ENCODE peak calls at places on chromosome 11, in six cellular contexts. One of them, this sample, is unnamed.

GRCh38 chr11:56819916-56820315 is 71.4 kb upstream of the OR9G4 start:
- DNase-seq in thoracic aorta: no peak
- DNase-seq in ELF-1: no peak
- DNase-seq in suprapubic skin: no peak
- DNase-seq in HTR-8/SVneo: no peak
- DNase-seq in OCI-LY7: no peak
- DNase-seq in this sample: no peak

GRCh38 chr11:69123593-69124545 is 31.9 kb upstream of the SMIM38 start:
- DNase-seq in thoracic aorta: no peak
- DNase-seq in ELF-1: peak
- DNase-seq in suprapubic skin: no peak
- DNase-seq in HTR-8/SVneo: no peak
- DNase-seq in OCI-LY7: no peak
- DNase-seq in this sample: no peak

GRCh38 chr11:11320820-11321219 is 32.2 kb downstream of the CSNK2A3 start:
- DNase-seq in thoracic aorta: no peak
- DNase-seq in ELF-1: no peak
- DNase-seq in suprapubic skin: no peak
- DNase-seq in HTR-8/SVneo: no peak
- DNase-seq in OCI-LY7: no peak
- DNase-seq in this sample: no peak

GRCh38 chr11:108751444-108751843 is 86.6 kb downstream of the DDX10 start:
- DNase-seq in thoracic aorta: no peak
- DNase-seq in ELF-1: no peak
- DNase-seq in suprapubic skin: no peak
- DNase-seq in HTR-8/SVneo: no peak
- DNase-seq in OCI-LY7: no peak
- DNase-seq in this sample: no peak

GRCh38 chr11:35145249-35145648 is 6.3 kb downstream of the CD44 start:
- DNase-seq in thoracic aorta: no peak
- DNase-seq in ELF-1: no peak
- DNase-seq in suprapubic skin: no peak
- DNase-seq in HTR-8/SVneo: no peak
- DNase-seq in OCI-LY7: no peak
- DNase-seq in this sample: peak

GRCh38 chr11:71266114-71266833 is 13.9 kb upstream of the SHANK2 start:
- DNase-seq in thoracic aorta: no peak
- DNase-seq in ELF-1: peak
- DNase-seq in suprapubic skin: peak
- DNase-seq in HTR-8/SVneo: no peak
- DNase-seq in OCI-LY7: no peak
- DNase-seq in this sample: no peak

GRCh38 chr11:132898676-132899075 is 633.6 kb downstream of the OPCML start:
- DNase-seq in thoracic aorta: no peak
- DNase-seq in ELF-1: no peak
- DNase-seq in suprapubic skin: no peak
- DNase-seq in HTR-8/SVneo: no peak
- DNase-seq in OCI-LY7: no peak
- DNase-seq in this sample: no peak

GRCh38 chr11:69443968-69444364 is 37.5 kb upstream of the LINC01488 start:
- DNase-seq in thoracic aorta: no peak
- DNase-seq in ELF-1: no peak
- DNase-seq in suprapubic skin: no peak
- DNase-seq in HTR-8/SVneo: no peak
- DNase-seq in OCI-LY7: no peak
- DNase-seq in this sample: no peak

GRCh38 chr11:71482216-71482615 is 29.2 kb downstream of the NADSYN1 start:
- DNase-seq in thoracic aorta: no peak
- DNase-seq in ELF-1: no peak
- DNase-seq in suprapubic skin: no peak
- DNase-seq in HTR-8/SVneo: no peak
- DNase-seq in OCI-LY7: no peak
- DNase-seq in this sample: no peak

GRCh38 chr11:16820324-16821092 is 82.1 kb downstream of the C11orf58 start:
- DNase-seq in thoracic aorta: peak
- DNase-seq in ELF-1: peak
- DNase-seq in suprapubic skin: peak
- DNase-seq in HTR-8/SVneo: peak
- DNase-seq in OCI-LY7: peak
- DNase-seq in this sample: peak

GRCh38 chr11:12680246-12680939 is 6.2 kb downstream of the TEAD1 start:
- DNase-seq in thoracic aorta: peak
- DNase-seq in ELF-1: peak
- DNase-seq in suprapubic skin: peak
- DNase-seq in HTR-8/SVneo: no peak
- DNase-seq in OCI-LY7: no peak
- DNase-seq in this sample: peak

GRCh38 chr11:35714882-35715612 is 52.5 kb downstream of the TRIM44 start:
- DNase-seq in thoracic aorta: no peak
- DNase-seq in ELF-1: no peak
- DNase-seq in suprapubic skin: no peak
- DNase-seq in HTR-8/SVneo: no peak
- DNase-seq in OCI-LY7: no peak
- DNase-seq in this sample: no peak

GRCh38 chr11:6438979-6439571 is 1.7 kb downstream of the HPX start:
- DNase-seq in thoracic aorta: no peak
- DNase-seq in ELF-1: peak
- DNase-seq in suprapubic skin: no peak
- DNase-seq in HTR-8/SVneo: peak
- DNase-seq in OCI-LY7: peak
- DNase-seq in this sample: peak

GRCh38 chr11:1641096-1641495 is 11.5 kb downstream of the KRTAP5-5 start:
- DNase-seq in thoracic aorta: no peak
- DNase-seq in ELF-1: no peak
- DNase-seq in suprapubic skin: no peak
- DNase-seq in HTR-8/SVneo: no peak
- DNase-seq in OCI-LY7: no peak
- DNase-seq in this sample: no peak

GRCh38 chr11:68838572-68838964 is 3.1 kb downstream of the CPT1A start:
- DNase-seq in thoracic aorta: no peak
- DNase-seq in ELF-1: no peak
- DNase-seq in suprapubic skin: no peak
- DNase-seq in HTR-8/SVneo: no peak
- DNase-seq in OCI-LY7: peak
- DNase-seq in this sample: peak

GRCh38 chr11:95584589-95584988 is 205.0 kb downstream of the FAM76B start:
- DNase-seq in thoracic aorta: no peak
- DNase-seq in ELF-1: no peak
- DNase-seq in suprapubic skin: no peak
- DNase-seq in HTR-8/SVneo: no peak
- DNase-seq in OCI-LY7: peak
- DNase-seq in this sample: no peak

GRCh38 chr11:75719089-75719638 is 1.5 kb downstream of the MOGAT2 start:
- DNase-seq in thoracic aorta: no peak
- DNase-seq in ELF-1: no peak
- DNase-seq in suprapubic skin: no peak
- DNase-seq in HTR-8/SVneo: no peak
- DNase-seq in OCI-LY7: no peak
- DNase-seq in this sample: no peak

GRCh38 chr11:57294225-57295131 is 30.3 kb downstream of the TNKS1BP1 start:
- DNase-seq in thoracic aorta: no peak
- DNase-seq in ELF-1: no peak
- DNase-seq in suprapubic skin: no peak
- DNase-seq in HTR-8/SVneo: no peak
- DNase-seq in OCI-LY7: no peak
- DNase-seq in this sample: no peak

GRCh38 chr11:33309118-33309517 is 51.9 kb downstream of the HIPK3 start:
- DNase-seq in thoracic aorta: no peak
- DNase-seq in ELF-1: no peak
- DNase-seq in suprapubic skin: no peak
- DNase-seq in HTR-8/SVneo: no peak
- DNase-seq in OCI-LY7: no peak
- DNase-seq in this sample: no peak

This sample was measured in RPMI8226.